ENCODE peak calls at places on chromosomes 1 and 21, in four cellular contexts. E is activated CD4-positive, CD25-positive, alpha-beta regulatory T cell; Q is astrocyte of the spinal cord; R is left ventricle myocardium superior. V is an unnamed sample.

GRCh38 chr1:26475989-26476388 is 3.7 kb downstream of the HMGN2 start:
- DNase-seq in E (no peak), Q (no peak), R (no peak), V (no peak)

GRCh38 chr1:16236495-16237342 is at the start of gene CPLANE2:
- DNase-seq in E (peak), Q (peak), R (peak), V (peak)

GRCh38 chr1:247228133-247228532 is 27.7 kb upstream of the VN1R5 start:
- DNase-seq in E (no peak), Q (peak), R (no peak), V (no peak)

GRCh38 chr1:59972216-59972924 is 45.8 kb upstream of the CYP2J2 start:
- DNase-seq in E (no peak), Q (peak), R (no peak), V (no peak)

GRCh38 chr1:231040019-231040799 is at the start of gene FAM89A:
- DNase-seq in E (peak), Q (no peak), R (peak), V (no peak)

GRCh38 chr1:88890790-88891317 is 513 bp downstream of the GTF2B start:
- DNase-seq in E (no peak), Q (peak), R (no peak), V (no peak)

GRCh38 chr1:56473582-56474270 is 105.6 kb downstream of the PLPP3 start:
- DNase-seq in E (no peak), Q (no peak), R (no peak), V (no peak)

GRCh38 chr1:232249335-232249734 is 380.6 kb downstream of the SIPA1L2 start:
- DNase-seq in E (no peak), Q (no peak), R (no peak), V (no peak)

GRCh38 chr1:224780736-224781135 is 148.7 kb upstream of the DNAH14 start:
- DNase-seq in E (no peak), Q (no peak), R (no peak), V (no peak)

GRCh38 chr1:38261574-38261973 is 215.0 kb upstream of the POU3F1 start:
- DNase-seq in E (no peak), Q (no peak), R (no peak), V (no peak)

GRCh38 chr1:232891656-232892317 is 58.6 kb upstream of the NTPCR start:
- DNase-seq in E (no peak), Q (no peak), R (no peak), V (no peak)

GRCh38 chr1:32953495-32953894 is 11.1 kb downstream of the RNF19B start:
- DNase-seq in E (no peak), Q (peak), R (no peak), V (no peak)

GRCh38 chr1:219782929-219783328 is 145.4 kb downstream of the SLC30A10 start:
- DNase-seq in E (no peak), Q (no peak), R (no peak), V (no peak)

GRCh38 chr1:169102567-169102966 is 3.9 kb upstream of the ATP1B1 start:
- DNase-seq in E (no peak), Q (peak), R (no peak), V (no peak)

GRCh38 chr21:28615276-28615675 is 377.4 kb downstream of the LTN1 start:
- DNase-seq in E (no peak), Q (peak), R (no peak), V (no peak)

GRCh38 chr1:96979287-96979686 is 257.7 kb downstream of the PTBP2 start:
- DNase-seq in E (no peak), Q (peak), R (no peak), V (no peak)

GRCh38 chr1:203584040-203584439 is 42.6 kb upstream of the ATP2B4 start:
- DNase-seq in E (no peak), Q (peak), R (no peak), V (no peak)

GRCh38 chr1:28811369-28811765 is 603 bp upstream of the OPRD1 start:
- DNase-seq in E (no peak), Q (no peak), R (no peak), V (no peak)

GRCh38 chr1:206517784-206518183 is 10.5 kb downstream of the RASSF5 start:
- DNase-seq in E (no peak), Q (no peak), R (no peak), V (no peak)

GRCh38 chr1:77378723-77379533 is 97.1 kb downstream of the AK5 start:
- DNase-seq in E (no peak), Q (peak), R (no peak), V (no peak)

GRCh38 chr1:14974361-14974760 is 179.2 kb upstream of the TMEM51 start:
- DNase-seq in E (no peak), Q (peak), R (no peak), V (no peak)

GRCh38 chr1:112397051-112397471 is 1.0 kb downstream of the CTTNBP2NL start:
- DNase-seq in E (no peak), Q (no peak), R (no peak), V (no peak)

GRCh38 chr1:30325999-30326398 is 397.4 kb downstream of the MATN1 start:
- DNase-seq in E (no peak), Q (no peak), R (no peak), V (no peak)

GRCh38 chr1:209364716-209365115 is 218.8 kb upstream of the CAMK1G start:
- DNase-seq in E (no peak), Q (no peak), R (no peak), V (no peak)

GRCh38 chr1:36253463-36253862 is 29.2 kb downstream of the THRAP3 start:
- DNase-seq in E (no peak), Q (peak), R (no peak), V (no peak)

GRCh38 chr21:22201142-22201541 is 1202.9 kb downstream of the NCAM2 start:
- DNase-seq in E (no peak), Q (no peak), R (no peak), V (no peak)

V was measured in NCI-H1048.